ENCODE peak calls at places on chromosomes 12 and 14, in four cellular contexts. G, A, J and D are unnamed samples.

GRCh38 chr12:26042645-26043044 is 82.2 kb downstream of the BHLHE41 start:
- DNase-seq in G (no peak), A (no peak), J (no peak), D (no peak)

GRCh38 chr12:40446385-40446784 is 221.6 kb downstream of the LRRK2 start:
- DNase-seq in A (no peak), J (peak; percentile 12), G (peak; percentile 6), D (peak; percentile 42)

GRCh38 chr12:24997970-24998582 is 49.2 kb upstream of the BCAT1 start:
- DNase-seq in A (peak; percentile 92), G (no peak), J (no peak), D (no peak)

GRCh38 chr12:48142818-48143674 is 14.3 kb downstream of the ASB8 start:
- DNase-seq in J (no peak), A (no peak), G (no peak), D (no peak)

GRCh38 chr14:100079606-100080005 is 14.4 kb downstream of the EVL start:
- DNase-seq in G (no peak), A (no peak), J (no peak), D (no peak)

GRCh38 chr14:99792551-99793212 is 531 bp upstream of the EML1 start:
- DNase-seq in J (no peak), A (no peak), G (no peak), D (peak; percentile 16)

GRCh38 chr14:47929334-47929733 is 253.9 kb upstream of the MDGA2 start:
- DNase-seq in A (peak; percentile 36), J (no peak), G (no peak), D (no peak)

GRCh38 chr14:99037777-99038176 is 234.2 kb downstream of the BCL11B start:
- DNase-seq in A (no peak), G (peak; percentile 14), J (no peak), D (no peak)

GRCh38 chr14:29926701-29927595 is 699 bp downstream of the PRKD1 start:
- DNase-seq in A (no peak), G (no peak), J (peak; percentile 54), D (peak; percentile 59)

GRCh38 chr14:104706733-104707628 is 17.0 kb upstream of the ADSS1 start:
- DNase-seq in J (no peak), A (no peak), G (peak; percentile 23), D (no peak)

GRCh38 chr12:119299130-119299529 is 35.4 kb upstream of the CCDC60 start:
- DNase-seq in J (no peak), A (no peak), G (no peak), D (no peak)
- TF ChIP-seq HDAC2 in J (no peak), A (no peak), G (no peak), D (no peak)

DNA sequence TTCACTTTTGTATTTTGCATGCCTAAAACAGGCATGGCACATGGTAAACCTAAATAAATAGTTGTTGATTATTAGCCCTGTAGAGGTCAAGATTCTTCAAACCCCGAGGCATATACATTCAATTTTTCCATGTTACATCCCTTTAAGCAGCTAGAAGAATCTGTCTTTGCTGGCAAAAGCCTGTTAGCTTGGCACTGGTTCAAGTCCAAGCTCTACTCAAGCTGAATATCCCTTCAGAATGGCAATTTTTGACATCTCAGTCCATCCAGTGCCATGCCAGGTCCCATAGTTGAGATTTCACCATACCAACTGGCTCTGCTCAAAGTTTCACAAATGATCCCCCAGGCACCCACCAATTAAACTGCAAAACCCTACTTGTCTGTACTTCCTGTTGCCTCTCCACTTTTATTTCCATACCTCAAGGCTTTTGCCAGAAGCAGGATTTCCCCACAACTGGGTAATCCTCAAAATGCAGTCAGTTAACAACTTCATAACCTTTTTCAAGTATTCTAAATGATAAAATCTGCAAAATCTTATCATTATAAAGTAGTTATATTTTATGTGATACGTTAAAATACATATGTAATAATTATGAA is 9.0 kb upstream of the DCN start:
- DNase-seq in G (no peak), A (no peak), J (no peak), D (no peak)
- TF ChIP-seq POLR2AphosphoS2 in G (no peak), A (no peak), J (no peak), D (no peak)

GRCh38 chr12:86526060-86526595 is 269.9 kb upstream of the MGAT4C start:
- DNase-seq in A (no peak), G (no peak), J (no peak), D (no peak)
- TF ChIP-seq HDAC2 in A (no peak), G (no peak), J (no peak), D (no peak)

DNA sequence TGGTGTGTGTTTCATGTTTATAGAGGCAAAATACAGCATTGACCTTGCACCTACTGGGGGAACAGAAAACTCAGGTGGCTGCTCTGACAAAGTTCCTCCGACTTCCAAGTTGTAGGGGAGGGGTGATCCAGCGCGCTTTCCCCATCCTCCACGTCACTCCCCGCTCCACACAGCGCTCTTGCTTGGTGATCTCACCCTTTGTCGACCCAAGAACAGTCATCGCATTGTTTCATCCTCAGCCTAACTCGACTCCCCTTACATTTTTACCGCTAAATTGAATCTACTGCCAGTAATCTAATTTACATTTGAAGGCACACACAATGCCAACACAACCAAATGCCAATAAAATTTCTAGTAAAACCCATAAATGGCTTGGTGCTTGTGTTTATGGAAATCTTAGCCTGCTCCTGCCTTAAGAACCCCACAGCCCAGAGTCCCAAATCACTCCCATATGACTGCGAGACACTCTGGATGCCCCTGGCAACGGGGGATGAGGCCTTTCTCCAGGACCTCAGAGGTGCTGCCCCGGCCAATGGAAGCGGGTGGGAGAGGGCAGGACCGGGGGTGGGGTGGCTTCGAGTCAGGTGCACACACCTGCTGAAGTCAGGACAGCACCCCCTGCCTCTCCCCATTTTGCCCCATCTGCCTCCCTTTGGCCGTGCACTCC is 98.2 kb upstream of the GSC start:
- DNase-seq in A (no peak), G (no peak), J (no peak), D (no peak)
- TF ChIP-seq POLR2AphosphoS2 in A (no peak), G (no peak), J (no peak), D (no peak)

DNA sequence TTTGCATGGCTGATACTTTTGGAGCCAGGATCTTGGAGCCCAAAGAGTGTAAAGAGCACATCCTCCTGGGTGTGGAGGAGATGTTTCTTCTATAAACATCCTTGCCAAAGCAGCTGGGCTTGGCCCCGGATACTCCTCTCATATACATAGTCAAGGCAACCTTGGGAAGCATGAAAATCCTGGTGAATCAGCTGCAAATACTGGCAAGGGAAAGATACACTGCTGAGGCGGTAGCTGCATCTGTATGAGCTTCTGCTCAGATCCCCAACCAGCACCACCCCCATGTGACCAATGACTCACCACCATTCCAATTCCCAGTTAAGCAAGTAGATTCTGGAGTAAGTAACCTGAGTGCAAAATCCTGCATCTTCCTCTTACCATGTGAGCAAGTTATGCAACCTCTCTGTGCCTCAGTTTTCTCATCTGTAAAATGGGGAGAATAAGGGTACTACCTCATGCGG is 567.4 kb downstream of the MED13L start:
- DNase-seq in J (no peak), A (no peak), G (no peak), D (peak; percentile 46)
- TF ChIP-seq HDAC2 in J (no peak), A (no peak), G (no peak), D (no peak)

GRCh38 chr14:49867831-49868719 is 15.5 kb upstream of the NEMF start:
- DNase-seq in G (peak; percentile 90), J (peak; percentile 82), A (peak; percentile 92), D (peak; percentile 90)

GRCh38 chr14:49868720-49869114 is 16.1 kb upstream of the NEMF start:
- DNase-seq in A (no peak), J (no peak), G (no peak), D (no peak)

GRCh38 chr14:49865431-49865859 is 12.9 kb upstream of the NEMF start:
- DNase-seq in J (peak; percentile 48), A (no peak), G (no peak), D (peak; percentile 75)

GRCh38 chr14:49875640-49876198 is 17.2 kb upstream of the ARF6 start:
- DNase-seq in A (no peak), G (no peak), J (no peak), D (no peak)

GRCh38 chr14:49870908-49871307 is 18.3 kb upstream of the NEMF start:
- DNase-seq in G (no peak), A (no peak), J (no peak), D (no peak)
- TF ChIP-seq POLR2AphosphoS2 in G (no peak), A (no peak), J (no peak), D (no peak)